ENCODE peak calls at places on chromosomes 6 and 20, in eight cellular contexts. R, K, S, Z, V, B, W and Y are unnamed samples.

GRCh38 chr20:40880716-40881104 is 147.9 kb upstream of the TOP1 start:
- DNase-seq in R (no peak), K (no peak), S (no peak), Z (no peak), V (no peak), B (no peak), W (no peak), Y (no peak)

GRCh38 chr6:163232649-163233048 is 181.9 kb upstream of the QKI start:
- DNase-seq in R (no peak), K (no peak), S (no peak), Z (no peak), V (no peak), B (no peak), W (no peak), Y (no peak)

GRCh38 chr20:46962452-46963195 is 68.0 kb downstream of the EYA2 start:
- DNase-seq in R (no peak), K (no peak), S (no peak), Z (no peak), V (no peak), B (no peak), W (no peak), Y (peak; percentile 52)

GRCh38 chr6:21874372-21874771 is 280.8 kb downstream of the SOX4 start:
- DNase-seq in R (no peak), K (no peak), S (no peak), Z (no peak), V (no peak), B (no peak), W (no peak), Y (no peak)

GRCh38 chr6:7991992-7992815 is 72.0 kb downstream of the BLOC1S5 start:
- DNase-seq in R (no peak), K (peak; percentile 37), S (peak; percentile 45), Z (peak; percentile 89), V (peak; percentile 81), B (no peak), W (no peak), Y (peak; percentile 85)

GRCh38 chr6:99287523-99287922 is 62.0 kb downstream of the FAXC start:
- DNase-seq in R (no peak), K (no peak), S (no peak), Z (no peak), V (no peak), B (no peak), W (no peak), Y (no peak)

GRCh38 chr6:123062645-123063044 is 66.6 kb downstream of the CLVS2 start:
- DNase-seq in R (no peak), K (no peak), S (no peak), Z (no peak), V (no peak), B (no peak), W (no peak), Y (peak; percentile 56)

GRCh38 chr20:438581-439469 is 23.5 kb downstream of the TBC1D20 start:
- DNase-seq in R (no peak), K (no peak), S (no peak), Z (no peak), V (no peak), B (no peak), W (peak; percentile 52), Y (no peak)

GRCh38 chr20:39263076-39263475 is 300.9 kb downstream of the DHX35 start:
- DNase-seq in R (no peak), K (no peak), S (no peak), Z (peak; percentile 2), V (peak; percentile 47), B (no peak), W (no peak), Y (no peak)

GRCh38 chr6:79307321-79308036 is 73.0 kb upstream of the HMGN3 start:
- DNase-seq in R (no peak), K (no peak), S (no peak), Z (no peak), V (peak; percentile 26), B (no peak), W (no peak), Y (peak; percentile 64)

GRCh38 chr6:21678990-21679389 is 85.4 kb downstream of the SOX4 start:
- DNase-seq in R (no peak), K (no peak), S (peak; percentile 66), Z (peak; percentile 50), V (peak; percentile 14), B (no peak), W (no peak), Y (no peak)

GRCh38 chr6:73610444-73611275 is 43.1 kb downstream of the SLC17A5 start:
- DNase-seq in R (no peak), K (peak; percentile 34), S (no peak), Z (peak; percentile 67), V (peak; percentile 53), B (no peak), W (no peak), Y (peak; percentile 25)

GRCh38 chr20:45848969-45849582 is 8.1 kb downstream of the ACOT8 start:
- DNase-seq in R (no peak), K (no peak), S (no peak), Z (no peak), V (no peak), B (no peak), W (no peak), Y (no peak)

GRCh38 chr6:31794294-31794865 is 1.2 kb downstream of the VARS1 start:
- DNase-seq in R (no peak), K (no peak), S (no peak), Z (no peak), V (peak; percentile 45), B (no peak), W (no peak), Y (peak; percentile 64)

GRCh38 chr20:48400009-48400408 is 427.8 kb downstream of the PREX1 start:
- DNase-seq in R (no peak), K (no peak), S (no peak), Z (no peak), V (no peak), B (no peak), W (no peak), Y (no peak)

GRCh38 chr6:160197662-160198061 is 61.0 kb downstream of the SLC22A2 start:
- DNase-seq in R (no peak), K (no peak), S (no peak), Z (no peak), V (no peak), B (no peak), W (no peak), Y (no peak)

GRCh38 chr6:36594816-36595167 is 630 bp downstream of the SRSF3 start:
- DNase-seq in R (no peak), K (no peak), S (no peak), Z (no peak), V (no peak), B (no peak), W (no peak), Y (peak; percentile 56)

GRCh38 chr20:52652271-52652670 is 319.9 kb upstream of the TSHZ2 start:
- DNase-seq in R (no peak), K (no peak), S (no peak), Z (no peak), V (no peak), B (no peak), W (no peak), Y (no peak)

GRCh38 chr20:44622501-44623270 is 28.8 kb downstream of the ADA start:
- DNase-seq in R (no peak), K (no peak), S (no peak), Z (no peak), V (no peak), B (no peak), W (no peak), Y (no peak)

GRCh38 chr6:100300221-100300736 is 164.4 kb downstream of the SIM1 start:
- DNase-seq in R (no peak), K (peak; percentile 84), S (peak; percentile 20), Z (peak; percentile 94), V (peak; percentile 97), B (no peak), W (no peak), Y (no peak)

GRCh38 chr6:25277401-25277800 is 1.8 kb upstream of the CARMIL1 start:
- DNase-seq in R (no peak), K (no peak), S (no peak), Z (no peak), V (no peak), B (no peak), W (no peak), Y (no peak)

GRCh38 chr6:15304337-15305078 is 58.6 kb downstream of the JARID2 start:
- DNase-seq in R (no peak), K (no peak), S (no peak), Z (no peak), V (no peak), B (no peak), W (no peak), Y (peak; percentile 16)

GRCh38 chr6:16481680-16482079 is 243.3 kb downstream of the GMPR start:
- DNase-seq in R (no peak), K (no peak), S (no peak), Z (no peak), V (no peak), B (no peak), W (peak; percentile 74), Y (no peak)

GRCh38 chr20:4728121-4728520 is 6.4 kb downstream of the PRND start:
- DNase-seq in R (no peak), K (no peak), S (no peak), Z (no peak), V (peak; percentile 37), B (no peak), W (no peak), Y (no peak)

GRCh38 chr6:115898246-115898645 is 162.4 kb downstream of the FRK start:
- DNase-seq in R (no peak), K (no peak), S (no peak), Z (peak; percentile 61), V (peak; percentile 72), B (no peak), W (no peak), Y (no peak)

GRCh38 chr20:19868383-19868782 is 110.3 kb downstream of the RIN2 start:
- DNase-seq in R (no peak), K (no peak), S (no peak), Z (no peak), V (no peak), B (no peak), W (no peak), Y (no peak)

GRCh38 chr6:113857565-113858066 is 471 bp downstream of the MARCKS start:
- DNase-seq in R (no peak), K (no peak), S (no peak), Z (no peak), V (no peak), B (peak; percentile 22), W (no peak), Y (peak; percentile 63)

GRCh38 chr6:139713911-139714527 is 339.6 kb upstream of the CITED2 start:
- DNase-seq in R (no peak), K (no peak), S (no peak), Z (peak; percentile 5), V (no peak), B (no peak), W (no peak), Y (no peak)